ENCODE peak calls at places on chromosomes 5 and 9, in five cellular contexts. I, Y, N, Q and O are unnamed samples.

GRCh38 chr5:71802673-71803072 is 83.6 kb downstream of the CARTPT start:
- DNase-seq in N (no peak), I (no peak), Q (no peak), Y (no peak), O (no peak)

GRCh38 chr9:121299467-121300282 is 31.7 kb downstream of the GSN start:
- DNase-seq in Q (peak; percentile 77), Y (peak; percentile 63), I (peak; percentile 13), N (peak; percentile 90), O (peak; percentile 80)

GRCh38 chr5:115601709-115602584 is at the start of gene TICAM2:
- DNase-seq in Q (peak; percentile 76), I (peak; percentile 55), N (peak; percentile 79), Y (peak; percentile 55), O (peak; percentile 81)

GRCh38 chr9:22102347-22103053 is 93.4 kb upstream of the CDKN2B start:
- DNase-seq in Q (no peak), I (no peak), Y (no peak), N (no peak), O (no peak)

GRCh38 chr5:134524219-134524825 is 1.1 kb upstream of the JADE2 start:
- DNase-seq in N (peak; percentile 92), Q (peak; percentile 62), I (peak; percentile 73), Y (peak; percentile 89), O (peak; percentile 94)

GRCh38 chr5:59115345-59115744 is 532.5 kb downstream of the RAB3C start:
- DNase-seq in N (no peak), Y (no peak), Q (no peak), I (no peak), O (no peak)

GRCh38 chr9:69637801-69638200 is 34.4 kb downstream of the APBA1 start:
- DNase-seq in Y (no peak), Q (no peak), N (no peak), I (no peak), O (no peak)

GRCh38 chr5:153565822-153566221 is 75.4 kb downstream of the GRIA1 start:
- DNase-seq in I (no peak), Y (no peak), N (no peak), Q (no peak), O (no peak)

GRCh38 chr5:40790947-40791593 is 7.1 kb downstream of the PRKAA1 start:
- DNase-seq in I (no peak), Y (no peak), Q (no peak), N (no peak), O (no peak)

GRCh38 chr9:97628668-97629067 is 4.5 kb downstream of the TSTD2 start:
- DNase-seq in Y (no peak), N (no peak), I (no peak), Q (peak; percentile 60), O (no peak)

GRCh38 chr5:178106086-178106485 is 7.2 kb upstream of the N4BP3 start:
- DNase-seq in N (no peak), I (no peak), Q (no peak), Y (no peak), O (no peak)

GRCh38 chr9:2725126-2725525 is 7.8 kb downstream of the KCNV2 start:
- DNase-seq in Y (no peak), Q (no peak), N (no peak), I (no peak), O (no peak)

GRCh38 chr9:21677387-21677786 is 125.0 kb upstream of the MTAP start:
- DNase-seq in Y (no peak), I (no peak), Q (no peak), N (no peak), O (no peak)

GRCh38 chr5:115626444-115626823 is 598 bp upstream of the TMED7 start:
- DNase-seq in Q (no peak), Y (no peak), I (no peak), N (no peak), O (no peak)

GRCh38 chr9:95572370-95573151 is 55.8 kb upstream of the PTCH1 start:
- DNase-seq in I (no peak), Q (no peak), Y (no peak), N (no peak), O (no peak)

GRCh38 chr9:70010015-70010414 is 33.6 kb upstream of the MAMDC2 start:
- DNase-seq in Q (no peak), I (no peak), N (no peak), Y (no peak), O (no peak)

GRCh38 chr9:138073408-138073807 is 195.8 kb downstream of the CACNA1B start:
- DNase-seq in N (no peak), Q (no peak), Y (no peak), I (no peak), O (peak; percentile 40)

GRCh38 chr5:54844905-54845566 is 140.4 kb downstream of the ESM1 start:
- DNase-seq in N (no peak), Q (peak; percentile 38), Y (no peak), I (no peak), O (no peak)

GRCh38 chr5:181246276-181247050 is 2.8 kb upstream of the RACK1 start:
- DNase-seq in I (peak; percentile 63), N (peak; percentile 94), Q (peak; percentile 84), Y (peak; percentile 92), O (peak; percentile 96)

GRCh38 chr5:15500326-15500958 is 462 bp downstream of the FBXL7 start:
- DNase-seq in Q (peak; percentile 68), I (no peak), N (peak; percentile 85), Y (peak; percentile 23), O (peak; percentile 71)

GRCh38 chr5:92309336-92309991 is 926.3 kb upstream of the ARRDC3 start:
- DNase-seq in I (no peak), Y (no peak), Q (peak; percentile 36), N (no peak), O (no peak)

DNA sequence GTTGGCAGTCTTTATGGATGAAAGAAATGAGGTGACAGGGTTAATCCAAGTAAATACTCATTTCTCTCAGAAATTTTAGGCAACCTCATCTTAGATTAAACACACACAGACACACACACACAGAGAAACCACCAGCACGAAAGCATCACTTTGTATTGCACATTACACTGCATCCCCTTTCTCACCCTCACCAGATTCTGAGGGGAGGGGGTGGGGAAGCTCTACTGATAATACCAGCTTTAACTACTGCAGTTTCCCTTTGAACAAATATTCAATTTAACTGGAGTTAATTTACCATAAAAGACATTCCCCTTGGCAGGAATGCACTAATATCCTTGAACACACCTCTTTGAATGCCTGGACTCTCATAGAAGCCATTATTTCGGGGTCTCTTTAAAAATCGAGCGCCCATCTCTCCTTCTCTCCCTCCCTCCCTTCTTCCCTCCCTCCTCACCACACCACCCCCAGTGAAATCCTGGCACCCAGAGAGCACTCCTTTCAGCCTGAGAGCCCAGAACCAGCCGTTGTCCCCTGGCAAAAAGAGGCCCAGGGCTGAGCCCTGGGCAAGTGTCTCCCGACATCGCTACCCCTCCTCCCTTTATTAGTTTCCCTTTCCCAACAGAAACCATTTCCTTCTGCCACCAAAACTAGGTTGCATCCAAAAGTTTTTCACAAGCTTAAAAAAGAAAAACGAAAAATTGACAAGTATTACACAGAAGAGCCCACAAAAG is 2.8 kb upstream of the NFIB start:
- DNase-seq in Y (peak; percentile 44), N (no peak), Q (peak; percentile 14), I (no peak), O (no peak)
- H3K27me3 ChIP-seq in Y (no peaks in the 10 kb centered on the region), N (no peaks in the 10 kb centered on the region), Q (peaks cover 98% of the 10 kb centered on the region), I (peaks cover 13% of the 10 kb centered on the region), O (no peaks in the 10 kb centered on the region)

DNA sequence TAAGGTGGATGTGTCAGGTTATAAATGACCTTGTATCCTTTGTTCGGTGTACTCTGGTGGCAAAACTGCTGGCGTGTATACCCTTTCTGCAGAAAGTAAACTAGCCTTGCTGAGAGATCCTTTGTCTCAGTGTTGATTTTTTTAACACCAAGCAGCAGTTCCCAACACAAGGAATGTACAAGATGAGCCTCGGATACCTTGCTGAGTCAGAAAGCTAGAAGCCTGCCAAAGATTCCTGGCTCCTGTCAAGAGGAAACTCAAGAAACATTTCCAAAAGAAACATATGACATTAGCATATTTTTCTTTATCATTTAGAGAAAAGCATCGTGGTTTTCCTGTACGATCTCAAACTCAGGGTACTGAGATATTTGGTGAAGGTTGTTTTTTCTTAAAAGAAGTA is 89.3 kb downstream of the ADAMTS16 start:
- DNase-seq in I (no peak), Q (no peak), N (no peak), Y (no peak), O (no peak)
- H3K27ac ChIP-seq in I (no peak overlapping the region), Q (no peak overlapping the region), N (no peak overlapping the region), Y (no peak overlapping the region), O (no peak overlapping the region)

DNA sequence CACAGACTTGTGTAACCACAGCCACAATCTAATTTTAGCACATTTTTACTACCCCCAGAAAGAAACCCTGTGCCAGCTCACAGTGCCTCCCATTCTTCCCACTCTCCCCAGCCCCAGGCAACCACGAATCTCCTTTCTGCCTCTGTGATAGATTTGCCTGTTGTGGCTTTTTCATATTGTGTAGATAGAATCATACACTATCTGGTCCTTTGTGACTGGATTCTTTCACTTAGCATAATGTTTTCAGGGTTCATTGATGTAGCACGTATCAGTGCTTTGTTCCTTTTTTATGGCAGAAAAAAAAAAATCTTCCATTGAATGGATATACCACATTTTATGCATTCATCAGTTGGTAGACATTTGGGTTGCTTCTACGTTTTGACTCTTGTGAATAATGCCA is 64.4 kb downstream of the RCL1 start:
- DNase-seq in I (no peak), Q (no peak), N (no peak), Y (no peak), O (no peak)
- H3K36me3 ChIP-seq in I (peaks cover 16% of the 10 kb centered on the region), Q (no peaks in the 10 kb centered on the region), N (peaks cover 18% of the 10 kb centered on the region), Y (no peaks in the 10 kb centered on the region), O (peaks cover 34% of the 10 kb centered on the region)

GRCh38 chr5:865168-865521 is 14.4 kb upstream of the ZDHHC11 start:
- DNase-seq in Y (no peak), N (no peak), I (no peak), Q (no peak), O (no peak)
- H3K27me3 ChIP-seq in Y (no peaks in the 10 kb centered on the region), N (no peaks in the 10 kb centered on the region), I (no peaks in the 10 kb centered on the region), Q (no peaks in the 10 kb centered on the region), O (no peaks in the 10 kb centered on the region)

GRCh38 chr5:84292000-84292642 is 92.6 kb downstream of the EDIL3 start:
- DNase-seq in N (no peak), Q (no peak), Y (no peak), I (no peak), O (no peak)
- H3K27ac ChIP-seq in N (no peak overlapping the region), Q (no peak overlapping the region), Y (no peak overlapping the region), I (no peak overlapping the region), O (no peak overlapping the region)

DNA sequence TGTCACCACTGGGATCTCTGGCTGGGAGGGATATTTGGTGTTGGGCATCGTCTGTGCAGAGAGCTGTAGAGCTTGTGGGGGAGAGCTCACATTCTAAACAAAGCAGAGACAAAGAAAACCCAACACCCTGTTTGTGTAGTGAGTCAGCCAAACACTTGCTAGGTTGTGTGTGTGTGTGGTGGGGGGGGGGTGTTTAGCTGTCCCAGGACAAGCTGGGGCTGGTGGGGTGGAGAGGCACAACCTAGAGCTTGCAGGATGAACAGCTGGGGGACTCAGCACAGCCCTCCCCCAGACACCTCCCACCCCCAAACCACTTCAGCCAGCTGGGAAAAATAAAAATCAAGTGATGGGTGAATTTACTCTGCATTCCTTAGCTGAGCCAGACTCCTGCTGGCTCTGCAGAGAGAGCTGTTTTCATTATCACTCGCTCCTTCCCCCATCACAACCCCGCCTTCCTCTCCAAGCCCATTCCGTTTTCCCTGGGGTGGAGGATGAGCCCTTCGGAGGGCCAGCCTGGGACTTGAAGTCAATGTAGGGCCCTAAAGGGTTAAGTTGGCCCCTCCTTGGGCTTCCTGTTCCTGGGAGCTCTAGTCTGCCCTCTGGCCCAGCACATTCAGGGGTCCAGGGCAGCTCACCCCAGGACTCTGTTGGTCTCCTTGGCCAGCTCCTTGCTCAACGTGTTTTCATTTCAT is 2.6 kb downstream of the OLFML2A start:
- DNase-seq in I (no peak), Y (peak; percentile 78), N (peak; percentile 58), Q (peak; percentile 69), O (peak; percentile 36)
- H3K36me3 ChIP-seq in I (no peaks in the 10 kb centered on the region), Y (no peaks in the 10 kb centered on the region), N (no peaks in the 10 kb centered on the region), Q (no peaks in the 10 kb centered on the region), O (no peaks in the 10 kb centered on the region)